ENCODE peak calls at places on chromosomes 12 and 14, in five cellular contexts. W is mammary epithelial cell; Y is fibroblast of mammary gland; T is CD4-positive, CD25-positive, alpha-beta regulatory T cell; C is astrocyte. F is an unnamed sample.

GRCh38 chr14:56131004-56131864 is 13.0 kb downstream of the PELI2 start:
- DNase-seq in W (no peak), Y (no peak), T (no peak), C (no peak), F (no peak)

GRCh38 chr12:95342008-95342407 is 124.4 kb downstream of the VEZT start:
- DNase-seq in W (no peak), Y (no peak), T (no peak), C (no peak), F (no peak)

GRCh38 chr12:10408842-10409241 is 715 bp downstream of the KLRC4 start:
- DNase-seq in W (no peak), Y (no peak), T (no peak), C (no peak), F (no peak)

GRCh38 chr12:5648692-5649338 is 216.9 kb downstream of the NTF3 start:
- DNase-seq in W (no peak), Y (peak), T (no peak), C (no peak), F (peak)

GRCh38 chr12:65696227-65696626 is 128.1 kb upstream of the HMGA2 start:
- DNase-seq in W (peak), Y (peak), T (no peak), C (peak), F (no peak)

GRCh38 chr14:38290601-38291190 is 34.8 kb upstream of the CLEC14A start:
- DNase-seq in W (no peak), Y (peak), T (no peak), C (peak), F (no peak)

GRCh38 chr14:76697246-76697645 is 64.0 kb upstream of the VASH1 start:
- DNase-seq in W (no peak), Y (no peak), T (no peak), C (no peak), F (no peak)

GRCh38 chr12:107027304-107028053 is 40.5 kb upstream of the MTERF2 start:
- DNase-seq in W (peak), Y (peak), T (peak), C (peak), F (peak)

GRCh38 chr14:74979442-74980397 is 23.0 kb upstream of the EIF2B2 start:
- DNase-seq in W (no peak), Y (no peak), T (no peak), C (peak), F (no peak)

GRCh38 chr12:3117144-3117581 is 40.0 kb downstream of the TSPAN9 start:
- DNase-seq in W (peak), Y (peak), T (no peak), C (peak), F (no peak)

GRCh38 chr14:83575301-83575700 is 1954.6 kb upstream of the FLRT2 start:
- DNase-seq in W (no peak), Y (no peak), T (no peak), C (no peak), F (no peak)

GRCh38 chr14:88129306-88130056 is 124.5 kb downstream of the GPR65 start:
- DNase-seq in W (no peak), Y (peak), T (no peak), C (peak), F (no peak)

GRCh38 chr12:52521581-52522266 is 1.5 kb upstream of the KRT5 start:
- DNase-seq in W (peak), Y (peak), T (no peak), C (peak), F (no peak)

GRCh38 chr14:51488569-51489220 is 163.0 kb upstream of the FRMD6 start:
- DNase-seq in W (peak), Y (no peak), T (no peak), C (no peak), F (no peak)

GRCh38 chr14:93619176-93619793 is 169.0 kb downstream of the PRIMA1 start:
- DNase-seq in W (peak), Y (peak), T (no peak), C (peak), F (peak)

GRCh38 chr12:115335048-115335447 is 651.1 kb upstream of the TBX3 start:
- DNase-seq in W (no peak), Y (peak), T (no peak), C (no peak), F (no peak)

GRCh38 chr14:74619672-74620131 is 7.7 kb upstream of the LTBP2 start:
- DNase-seq in W (peak), Y (peak), T (no peak), C (peak), F (no peak)

GRCh38 chr12:108634225-108634795 is 616 bp upstream of the SELPLG start:
- DNase-seq in W (no peak), Y (no peak), T (no peak), C (no peak), F (peak)

GRCh38 chr12:132614861-132615578 is 3.6 kb upstream of the P2RX2 start:
- DNase-seq in W (peak), Y (peak), T (peak), C (peak), F (peak)

GRCh38 chr12:122730215-122731014 is at the start of gene HCAR1:
- DNase-seq in W (peak), Y (peak), T (no peak), C (no peak), F (peak)

GRCh38 chr12:82627799-82628198 is 58.9 kb upstream of the TMTC2 start:
- DNase-seq in W (peak), Y (peak), T (no peak), C (peak), F (peak)

GRCh38 chr14:22598099-22598895 is at the start of gene ABHD4:
- DNase-seq in W (peak), Y (peak), T (peak), C (peak), F (no peak)

GRCh38 chr12:53186745-53187144 is 6.0 kb upstream of the CSAD start:
- DNase-seq in W (no peak), Y (no peak), T (no peak), C (no peak), F (no peak)

GRCh38 chr12:6614513-6615177 is 7.5 kb upstream of the CHD4 start:
- DNase-seq in W (no peak), Y (no peak), T (no peak), C (no peak), F (no peak)

GRCh38 chr14:102201776-102202175 is 62.1 kb downstream of the WDR20 start:
- DNase-seq in W (no peak), Y (no peak), T (no peak), C (no peak), F (no peak)

GRCh38 chr14:103149847-103150246 is 26.6 kb downstream of the TNFAIP2 start:
- DNase-seq in W (no peak), Y (no peak), T (no peak), C (no peak), F (no peak)

GRCh38 chr12:13135336-13136178 is 32.1 kb upstream of the GSG1 start:
- DNase-seq in W (peak), Y (peak), T (no peak), C (peak), F (no peak)

GRCh38 chr12:104064842-104065441 is 611 bp downstream of the HCFC2 start:
- DNase-seq in W (peak), Y (no peak), T (no peak), C (no peak), F (no peak)

GRCh38 chr12:123723765-123724164 is 11.6 kb downstream of the ATP6V0A2 start:
- DNase-seq in W (no peak), Y (no peak), T (no peak), C (no peak), F (no peak)

GRCh38 chr14:21072781-21073339 is 2.8 kb downstream of the ARHGEF40 start:
- DNase-seq in W (no peak), Y (no peak), T (no peak), C (no peak), F (no peak)

GRCh38 chr12:93763746-93764147 is 86.6 kb downstream of the CRADD start:
- DNase-seq in W (no peak), Y (no peak), T (no peak), C (no peak), F (no peak)

GRCh38 chr14:100858838-100859220 is 32.9 kb downstream of the MEG3 start:
- DNase-seq in W (no peak), Y (no peak), T (no peak), C (no peak), F (no peak)

GRCh38 chr14:102481791-102482238 is 27.8 kb downstream of the ANKRD9 start:
- DNase-seq in W (peak), Y (peak), T (no peak), C (peak), F (no peak)

GRCh38 chr12:32198555-32198954 is 91.9 kb downstream of the BICD1 start:
- DNase-seq in W (peak), Y (peak), T (no peak), C (peak), F (no peak)

GRCh38 chr12:52769354-52769753 is 7.8 kb downstream of the KRT76 start:
- DNase-seq in W (no peak), Y (no peak), T (no peak), C (no peak), F (no peak)

GRCh38 chr14:64704743-64705405 is 650 bp downstream of the PLEKHG3 start:
- DNase-seq in W (no peak), Y (no peak), T (no peak), C (no peak), F (no peak)

DNA sequence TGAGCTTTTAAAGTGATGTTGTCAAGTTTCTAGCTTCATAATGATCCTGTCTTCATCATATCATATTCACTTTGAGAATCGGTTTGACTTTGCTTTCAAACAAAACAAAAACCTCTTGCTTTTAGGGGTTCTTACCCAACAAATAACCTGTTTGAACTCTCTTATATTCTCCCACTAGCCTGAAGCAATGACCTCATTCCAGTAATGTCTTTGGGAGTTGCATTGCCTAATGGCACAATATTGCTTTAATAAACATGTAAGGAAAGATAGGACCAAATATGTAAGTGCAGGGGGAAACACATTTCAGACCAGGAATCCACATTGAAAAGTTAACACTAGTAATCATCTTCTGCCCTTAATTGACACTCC is 27.6 kb downstream of the WBP11 start:
- DNase-seq in W (no peak), Y (peak), T (no peak), C (peak), F (no peak)
- H3K4me3 ChIP-seq in W (peak), Y (peak), T (peak), C (peak), F (no peak)

GRCh38 chr12:70719672-70720420 is 82.6 kb upstream of the PTPRB start:
- DNase-seq in W (peak), Y (peak), T (peak), C (peak), F (peak)
- H3K4me3 ChIP-seq in W (no peak), Y (no peak), T (peak), C (peak), F (no peak)

GRCh38 chr12:47376937-47377336 is 297.2 kb upstream of the AMIGO2 start:
- DNase-seq in W (no peak), Y (no peak), T (no peak), C (no peak), F (no peak)
- H3K4me3 ChIP-seq in W (no peak), Y (no peak), T (no peak), C (no peak), F (no peak)

DNA sequence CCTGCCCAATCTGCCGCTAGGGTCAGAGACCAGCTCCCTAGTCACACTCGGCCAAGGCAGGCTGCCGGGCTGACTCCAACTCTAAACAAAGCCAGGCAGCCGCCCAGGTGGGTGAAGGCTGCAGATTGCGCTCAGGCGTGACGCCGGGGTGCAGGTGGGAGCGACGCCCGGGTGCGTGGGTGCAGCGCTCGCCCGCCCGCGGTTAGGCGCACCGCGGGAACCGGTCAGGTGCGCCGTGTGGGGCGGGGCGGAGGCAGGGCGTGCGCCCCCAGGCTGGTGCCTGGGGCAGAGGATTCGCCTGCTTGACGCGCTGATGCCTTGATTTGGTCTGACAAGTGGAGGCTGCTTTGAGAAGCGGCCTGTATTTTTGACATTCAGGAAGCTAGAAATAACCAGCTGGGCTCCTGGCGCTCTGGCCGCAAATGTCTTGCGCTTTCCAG is 126.7 kb upstream of the HIF1A start:
- DNase-seq in W (no peak), Y (no peak), T (peak), C (no peak), F (peak)
- H3K4me3 ChIP-seq in W (no peak), Y (no peak), T (peak), C (no peak), F (peak)

DNA sequence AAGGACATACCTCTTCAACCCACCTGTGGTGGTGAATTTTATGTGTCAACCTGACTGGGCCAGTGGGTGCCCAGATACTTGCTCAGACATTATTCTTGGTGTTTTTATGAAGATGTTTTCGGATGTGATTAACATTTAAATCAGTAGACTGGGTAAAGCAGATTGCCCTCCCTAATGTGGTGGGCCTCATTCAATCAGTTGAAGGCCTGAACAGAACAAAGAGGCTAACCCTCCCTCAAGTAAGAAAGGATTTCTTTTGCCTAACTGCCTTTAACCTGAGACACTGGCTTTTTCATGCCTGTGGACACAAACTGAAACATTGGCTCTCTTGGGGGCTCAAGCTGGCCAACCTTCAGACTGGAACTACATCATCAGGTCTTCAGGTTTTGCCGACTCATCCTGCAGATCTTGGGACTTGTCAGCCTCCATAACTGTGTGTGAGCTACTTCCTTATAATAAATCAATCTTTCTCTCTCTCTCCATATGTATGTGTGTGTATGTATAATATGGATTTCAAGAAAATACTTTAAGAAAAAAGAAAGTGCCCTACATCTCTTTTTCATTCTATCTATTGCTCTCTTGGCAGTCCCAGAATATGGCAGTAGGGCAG is 39.4 kb downstream of the RTN1 start:
- DNase-seq in W (no peak), Y (no peak), T (no peak), C (no peak), F (no peak)
- H3K4me3 ChIP-seq in W (no peak), Y (no peak), T (no peak), C (no peak), F (no peak)

DNA sequence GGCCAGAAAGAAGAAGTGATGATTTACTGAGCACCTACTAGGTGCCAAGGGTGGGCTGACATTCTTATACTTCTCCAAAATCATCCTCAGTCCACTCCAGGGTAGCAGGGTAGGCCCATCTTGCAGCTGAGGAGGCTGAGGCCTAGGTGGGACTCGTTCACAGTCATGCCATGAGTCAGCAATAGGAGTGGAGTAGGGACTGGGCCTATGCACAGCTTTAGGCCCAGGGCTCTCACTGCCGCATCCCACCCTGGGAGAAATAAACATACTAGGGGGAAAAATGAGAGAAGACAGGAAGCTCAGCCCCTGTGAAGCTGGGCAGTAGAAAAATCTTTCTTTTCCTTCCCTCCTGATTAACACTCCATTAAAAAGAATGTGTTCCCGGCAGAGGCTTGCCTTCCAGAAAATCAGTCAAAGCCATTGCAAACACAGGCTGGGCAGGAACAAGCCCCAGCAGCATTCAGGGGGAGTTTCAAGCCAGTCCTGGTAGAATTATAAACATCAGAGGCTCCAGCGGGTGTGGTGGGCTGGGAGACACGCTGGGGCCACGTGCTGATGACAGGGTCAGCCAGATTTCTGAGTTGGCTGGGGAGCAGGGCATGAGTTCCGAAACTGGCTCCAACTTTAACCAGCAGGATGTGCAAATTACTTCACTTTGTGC is 1.8 kb downstream of the HSPB8 start:
- DNase-seq in W (no peak), Y (peak), T (no peak), C (peak), F (no peak)
- H3K4me3 ChIP-seq in W (no peak), Y (peak), T (no peak), C (peak), F (no peak)

F was measured in Jurkat, Clone E6-1.